ENCODE peak calls at places on chromosomes 1 and 21, in nine cellular contexts. V is left colon; C is heart right ventricle; K is activated naive CD8-positive, alpha-beta T cell treated with anti-CD3 and anti-CD28 coated beads, Interleukin-2, amount 10 ng/mL, durations not matched to agents 7 days and 5 days; J is NCI-H774; O is fibroblast of the conjunctiva; Y is erythroblast; H is kidney; N is keratinocyte. U is an unnamed sample.

GRCh38 chr1:42211224-42211623 is 46.7 kb upstream of the GUCA2A start:
- DNase-seq in V (no peak), C (no peak), K (no peak), J (no peak), O (no peak), Y (no peak), H (no peak), N (no peak), U (no peak)

GRCh38 chr1:174114788-174115448 is 44.4 kb upstream of the RABGAP1L start:
- DNase-seq in V (no peak), C (no peak), K (no peak), J (peak), O (peak), Y (peak), H (no peak), N (peak), U (peak)

GRCh38 chr21:29332461-29333354 is 34.0 kb downstream of the BACH1 start:
- DNase-seq in V (no peak), C (no peak), K (no peak), J (no peak), O (no peak), Y (no peak), H (no peak), N (no peak), U (no peak)

GRCh38 chr1:27606708-27607238 is 2.8 kb upstream of the AHDC1 start:
- DNase-seq in V (no peak), C (no peak), K (no peak), J (no peak), O (no peak), Y (no peak), H (no peak), N (no peak), U (no peak)

GRCh38 chr1:8643542-8644536 is 173.6 kb downstream of the RERE start:
- DNase-seq in V (no peak), C (no peak), K (no peak), J (no peak), O (no peak), Y (no peak), H (no peak), N (no peak), U (no peak)

GRCh38 chr1:28887418-28887834 is 26.9 kb upstream of the EPB41 start:
- DNase-seq in V (peak), C (peak), K (peak), J (no peak), O (no peak), Y (peak), H (peak), N (no peak), U (no peak)

GRCh38 chr1:243596441-243597183 is 253.4 kb downstream of the AKT3 start:
- DNase-seq in V (no peak), C (no peak), K (no peak), J (no peak), O (peak), Y (no peak), H (no peak), N (peak), U (no peak)

GRCh38 chr1:56688522-56689026 is 43.5 kb downstream of the PRKAA2 start:
- DNase-seq in V (no peak), C (no peak), K (no peak), J (peak), O (no peak), Y (no peak), H (no peak), N (peak), U (no peak)

GRCh38 chr1:2868571-2868970 is 67.1 kb upstream of the TTC34 start:
- DNase-seq in V (no peak), C (no peak), K (no peak), J (no peak), O (no peak), Y (no peak), H (no peak), N (no peak), U (no peak)

GRCh38 chr1:113934006-113934405 is 4.9 kb downstream of the HIPK1 start:
- DNase-seq in V (no peak), C (no peak), K (no peak), J (no peak), O (no peak), Y (no peak), H (no peak), N (no peak), U (no peak)

GRCh38 chr1:244964112-244964971 is 100.0 kb upstream of the HNRNPU start:
- DNase-seq in V (peak), C (no peak), K (no peak), J (no peak), O (peak), Y (peak), H (no peak), N (no peak), U (peak)

GRCh38 chr1:207256869-207257268 is 64.6 kb upstream of the CD55 start:
- DNase-seq in V (no peak), C (no peak), K (no peak), J (no peak), O (no peak), Y (no peak), H (no peak), N (no peak), U (no peak)

GRCh38 chr1:228825840-228826484 is 90.7 kb downstream of the RHOU start:
- DNase-seq in V (no peak), C (no peak), K (no peak), J (no peak), O (no peak), Y (no peak), H (no peak), N (no peak), U (no peak)

GRCh38 chr21:29300547-29301138 is 1.9 kb downstream of the BACH1 start:
- DNase-seq in V (no peak), C (no peak), K (no peak), J (no peak), O (no peak), Y (no peak), H (no peak), N (no peak), U (no peak)

GRCh38 chr1:226764533-226764932 is 25.5 kb upstream of the ITPKB start:
- DNase-seq in V (no peak), C (no peak), K (no peak), J (no peak), O (no peak), Y (no peak), H (no peak), N (no peak), U (no peak)

GRCh38 chr1:92277105-92277504 is 21.7 kb downstream of the GLMN start:
- DNase-seq in V (no peak), C (no peak), K (no peak), J (no peak), O (no peak), Y (no peak), H (no peak), N (no peak), U (no peak)

GRCh38 chr1:222204475-222204874 is 343.4 kb downstream of the HHIPL2 start:
- DNase-seq in V (no peak), C (no peak), K (no peak), J (no peak), O (no peak), Y (no peak), H (no peak), N (no peak), U (no peak)

GRCh38 chr1:205042911-205043806 is at the start of gene CNTN2:
- DNase-seq in V (no peak), C (no peak), K (no peak), J (no peak), O (no peak), Y (no peak), H (no peak), N (no peak), U (no peak)

GRCh38 chr1:225653463-225654276 is 747 bp upstream of the ENAH start:
- DNase-seq in V (peak), C (peak), K (peak), J (peak), O (no peak), Y (peak), H (peak), N (no peak), U (no peak)

GRCh38 chr1:155643230-155643629 is 33.2 kb downstream of the MSTO1 start:
- DNase-seq in V (no peak), C (no peak), K (no peak), J (no peak), O (no peak), Y (no peak), H (no peak), N (no peak), U (no peak)

GRCh38 chr1:30928789-30929134 is 20.2 kb upstream of the SDC3 start:
- DNase-seq in V (no peak), C (no peak), K (no peak), J (no peak), O (no peak), Y (no peak), H (no peak), N (no peak), U (no peak)

GRCh38 chr1:121516279-121516967 is 331.6 kb downstream of the SRGAP2C start:
- DNase-seq in V (peak), C (peak), K (peak), J (no peak), O (no peak), Y (no peak), H (no peak), N (no peak), U (no peak)

GRCh38 chr1:10899490-10900264 is 103.2 kb upstream of the CASZ1 start:
- DNase-seq in V (no peak), C (no peak), K (no peak), J (no peak), O (no peak), Y (no peak), H (peak), N (no peak), U (no peak)

GRCh38 chr1:206495011-206495461 is 12.3 kb upstream of the RASSF5 start:
- DNase-seq in V (no peak), C (no peak), K (no peak), J (no peak), O (no peak), Y (no peak), H (no peak), N (no peak), U (no peak)

U was measured in SHP77 treated with DMSO at 0.1 percent for 48 hours.